ENCODE peak calls at places on chromosomes 6 and 20, in seven cellular contexts. One of them, this sample, is unnamed.
A peak's percentile ranks its signal among the peaks of the same experiment; 100 is the strongest.

GRCh38 chr6:54856137-54856536 is 9.6 kb downstream of the FAM83B start:
- DNase-seq in psoas muscle: no peak
- DNase-seq in AG10803: no peak
- DNase-seq in endothelial cell: no peak
- DNase-seq in kidney epithelial cell: no peak
- DNase-seq in choroid plexus epithelial cell: no peak
- DNase-seq in thyroid gland: peak; percentile 62
- DNase-seq in this sample: no peak

GRCh38 chr6:128242765-128243403 is 277.5 kb downstream of the PTPRK start:
- DNase-seq in choroid plexus epithelial cell: peak; percentile 47
- DNase-seq in psoas muscle: no peak
- DNase-seq in kidney epithelial cell: no peak
- DNase-seq in AG10803: peak; percentile 75
- DNase-seq in thyroid gland: no peak
- DNase-seq in endothelial cell: no peak
- DNase-seq in this sample: no peak

GRCh38 chr20:44461142-44461802 is 14.4 kb upstream of the TTPAL start:
- DNase-seq in endothelial cell: no peak
- DNase-seq in AG10803: no peak
- DNase-seq in choroid plexus epithelial cell: no peak
- DNase-seq in thyroid gland: no peak
- DNase-seq in psoas muscle: no peak
- DNase-seq in kidney epithelial cell: no peak
- DNase-seq in this sample: no peak

GRCh38 chr6:12811519-12811918 is 95.0 kb downstream of the PHACTR1 start:
- DNase-seq in AG10803: no peak
- DNase-seq in thyroid gland: no peak
- DNase-seq in choroid plexus epithelial cell: no peak
- DNase-seq in kidney epithelial cell: no peak
- DNase-seq in endothelial cell: no peak
- DNase-seq in psoas muscle: no peak
- DNase-seq in this sample: no peak

GRCh38 chr6:8633762-8634161 is 198.4 kb upstream of the SLC35B3 start:
- DNase-seq in kidney epithelial cell: no peak
- DNase-seq in psoas muscle: no peak
- DNase-seq in thyroid gland: no peak
- DNase-seq in endothelial cell: no peak
- DNase-seq in AG10803: no peak
- DNase-seq in choroid plexus epithelial cell: no peak
- DNase-seq in this sample: no peak

GRCh38 chr20:48949304-48950170 is 28.0 kb downstream of the ARFGEF2 start:
- DNase-seq in endothelial cell: peak; percentile 33
- DNase-seq in choroid plexus epithelial cell: no peak
- DNase-seq in thyroid gland: peak; percentile 89
- DNase-seq in kidney epithelial cell: no peak
- DNase-seq in psoas muscle: no peak
- DNase-seq in AG10803: no peak
- DNase-seq in this sample: no peak

GRCh38 chr6:101231606-101232235 is 161.8 kb upstream of the GRIK2 start:
- DNase-seq in kidney epithelial cell: no peak
- DNase-seq in endothelial cell: no peak
- DNase-seq in AG10803: no peak
- DNase-seq in thyroid gland: no peak
- DNase-seq in psoas muscle: no peak
- DNase-seq in choroid plexus epithelial cell: no peak
- DNase-seq in this sample: no peak

GRCh38 chr20:46512943-46513844 is at the start of gene ZNF334:
- DNase-seq in psoas muscle: peak; percentile 64
- DNase-seq in thyroid gland: peak; percentile 76
- DNase-seq in endothelial cell: peak; percentile 63
- DNase-seq in choroid plexus epithelial cell: peak; percentile 61
- DNase-seq in AG10803: peak; percentile 38
- DNase-seq in kidney epithelial cell: no peak
- DNase-seq in this sample: peak; percentile 63

GRCh38 chr6:111689419-111689818 is 83.7 kb upstream of the TRAF3IP2 start:
- DNase-seq in AG10803: no peak
- DNase-seq in psoas muscle: no peak
- DNase-seq in endothelial cell: no peak
- DNase-seq in kidney epithelial cell: no peak
- DNase-seq in thyroid gland: no peak
- DNase-seq in choroid plexus epithelial cell: no peak
- DNase-seq in this sample: no peak

GRCh38 chr20:19974621-19975435 is 42.3 kb upstream of the NAA20 start:
- DNase-seq in kidney epithelial cell: peak; percentile 77
- DNase-seq in psoas muscle: peak; percentile 95
- DNase-seq in endothelial cell: no peak
- DNase-seq in AG10803: peak; percentile 99
- DNase-seq in thyroid gland: peak; percentile 95
- DNase-seq in choroid plexus epithelial cell: peak; percentile 96
- DNase-seq in this sample: peak; percentile 61

GRCh38 chr6:149925253-149925973 is 2.5 kb upstream of the RAET1G start:
- DNase-seq in AG10803: peak; percentile 31
- DNase-seq in kidney epithelial cell: no peak
- DNase-seq in psoas muscle: peak; percentile 70
- DNase-seq in choroid plexus epithelial cell: peak; percentile 54
- DNase-seq in endothelial cell: peak; percentile 39
- DNase-seq in thyroid gland: peak; percentile 20
- DNase-seq in this sample: no peak

GRCh38 chr20:14861028-14861699 is 523.8 kb upstream of the FLRT3 start:
- DNase-seq in AG10803: no peak
- DNase-seq in choroid plexus epithelial cell: no peak
- DNase-seq in thyroid gland: no peak
- DNase-seq in endothelial cell: no peak
- DNase-seq in kidney epithelial cell: no peak
- DNase-seq in psoas muscle: no peak
- DNase-seq in this sample: no peak

GRCh38 chr20:50248104-50248631 is 57.5 kb downstream of the CEBPB start:
- DNase-seq in AG10803: peak; percentile 43
- DNase-seq in endothelial cell: no peak
- DNase-seq in kidney epithelial cell: no peak
- DNase-seq in psoas muscle: peak; percentile 48
- DNase-seq in thyroid gland: no peak
- DNase-seq in choroid plexus epithelial cell: peak; percentile 35
- DNase-seq in this sample: no peak

GRCh38 chr20:41204304-41205265 is 67.2 kb downstream of the PLCG1 start:
- DNase-seq in AG10803: no peak
- DNase-seq in kidney epithelial cell: no peak
- DNase-seq in endothelial cell: no peak
- DNase-seq in thyroid gland: no peak
- DNase-seq in psoas muscle: no peak
- DNase-seq in choroid plexus epithelial cell: no peak
- DNase-seq in this sample: no peak

GRCh38 chr6:166413491-166413951 is 30.8 kb upstream of the MPC1 start:
- DNase-seq in kidney epithelial cell: no peak
- DNase-seq in endothelial cell: no peak
- DNase-seq in thyroid gland: no peak
- DNase-seq in choroid plexus epithelial cell: no peak
- DNase-seq in psoas muscle: no peak
- DNase-seq in AG10803: no peak
- DNase-seq in this sample: no peak

GRCh38 chr6:71392286-71392685 is 103.7 kb downstream of the OGFRL1 start:
- DNase-seq in kidney epithelial cell: no peak
- DNase-seq in endothelial cell: no peak
- DNase-seq in thyroid gland: no peak
- DNase-seq in choroid plexus epithelial cell: no peak
- DNase-seq in psoas muscle: no peak
- DNase-seq in AG10803: no peak
- DNase-seq in this sample: no peak

GRCh38 chr6:56807335-56807991 is 147.4 kb upstream of the BEND6 start:
- DNase-seq in thyroid gland: no peak
- DNase-seq in kidney epithelial cell: no peak
- DNase-seq in AG10803: peak; percentile 25
- DNase-seq in psoas muscle: no peak
- DNase-seq in choroid plexus epithelial cell: peak; percentile 26
- DNase-seq in endothelial cell: no peak
- DNase-seq in this sample: no peak

GRCh38 chr6:43089874-43090556 is 13.9 kb downstream of the PTK7 start:
- DNase-seq in kidney epithelial cell: no peak
- DNase-seq in thyroid gland: peak; percentile 38
- DNase-seq in endothelial cell: no peak
- DNase-seq in choroid plexus epithelial cell: peak; percentile 70
- DNase-seq in AG10803: peak; percentile 73
- DNase-seq in psoas muscle: no peak
- DNase-seq in this sample: no peak

GRCh38 chr6:134740473-134741192 is 209.3 kb downstream of the ALDH8A1 start:
- DNase-seq in thyroid gland: no peak
- DNase-seq in choroid plexus epithelial cell: peak; percentile 80
- DNase-seq in AG10803: peak; percentile 4
- DNase-seq in endothelial cell: no peak
- DNase-seq in kidney epithelial cell: no peak
- DNase-seq in psoas muscle: no peak
- DNase-seq in this sample: no peak

DNA sequence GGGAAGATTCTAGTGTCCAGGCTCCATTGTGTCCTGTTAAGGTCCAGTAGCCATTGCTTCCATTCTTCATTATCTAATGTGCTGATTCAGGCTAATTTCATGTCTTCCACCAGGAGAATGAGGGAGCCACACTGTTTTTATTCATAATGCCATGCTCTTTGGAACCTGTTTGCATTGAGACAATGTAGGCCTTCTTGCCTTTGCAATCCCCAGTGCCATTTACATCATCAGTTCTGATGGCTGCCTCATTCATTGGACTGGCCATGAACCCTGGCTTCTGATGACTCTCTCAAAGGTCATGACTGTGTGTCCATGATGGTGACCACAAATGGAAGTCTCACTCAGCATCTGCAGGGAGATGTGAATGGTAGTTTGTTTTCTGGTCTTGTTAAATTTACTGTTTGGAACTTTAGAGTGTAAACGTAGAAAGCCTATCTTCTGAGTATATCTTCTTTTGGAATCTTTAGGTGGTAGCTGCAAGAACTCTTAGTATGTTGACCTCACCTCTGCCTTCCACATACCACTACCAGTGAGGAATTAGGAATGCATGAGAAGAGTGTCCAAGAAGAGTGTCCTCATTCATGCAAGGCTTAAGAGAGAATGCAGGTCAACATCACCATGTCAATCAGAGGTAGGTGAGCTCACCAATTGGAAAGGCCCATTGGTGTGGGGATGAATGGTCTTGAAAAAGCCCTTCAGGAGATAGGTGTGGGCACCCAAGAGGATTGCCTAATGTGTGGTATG is 42.9 kb upstream of the ZFP64 start:
- DNase-seq in AG10803: no peak
- DNase-seq in kidney epithelial cell: no peak
- DNase-seq in choroid plexus epithelial cell: no peak
- DNase-seq in thyroid gland: no peak
- DNase-seq in endothelial cell: no peak
- DNase-seq in psoas muscle: no peak
- DNase-seq in this sample: no peak
- TF ChIP-seq CTCF in AG10803: no peak
- TF ChIP-seq CTCF in kidney epithelial cell: no peak
- TF ChIP-seq CTCF in choroid plexus epithelial cell: no peak
- TF ChIP-seq CTCF in thyroid gland: no peak
- TF ChIP-seq CTCF in endothelial cell: no peak
- TF ChIP-seq CTCF in psoas muscle: no peak
- TF ChIP-seq CTCF in this sample: no peak

GRCh38 chr6:109306733-109307132 is 75.5 kb downstream of the CD164 start:
- DNase-seq in kidney epithelial cell: no peak
- DNase-seq in endothelial cell: no peak
- DNase-seq in psoas muscle: no peak
- DNase-seq in thyroid gland: no peak
- DNase-seq in AG10803: no peak
- DNase-seq in choroid plexus epithelial cell: no peak
- DNase-seq in this sample: no peak

GRCh38 chr6:109313139-109313538 is 69.1 kb downstream of the CD164 start:
- DNase-seq in AG10803: no peak
- DNase-seq in endothelial cell: no peak
- DNase-seq in thyroid gland: no peak
- DNase-seq in choroid plexus epithelial cell: no peak
- DNase-seq in kidney epithelial cell: no peak
- DNase-seq in psoas muscle: peak; percentile 76
- DNase-seq in this sample: peak; percentile 51

GRCh38 chr6:109311481-109311880 is 70.8 kb downstream of the CD164 start:
- DNase-seq in psoas muscle: no peak
- DNase-seq in endothelial cell: no peak
- DNase-seq in AG10803: peak; percentile 30
- DNase-seq in thyroid gland: no peak
- DNase-seq in choroid plexus epithelial cell: no peak
- DNase-seq in kidney epithelial cell: no peak
- DNase-seq in this sample: no peak

GRCh38 chr6:109308018-109308492 is 74.2 kb downstream of the CD164 start:
- DNase-seq in psoas muscle: peak; percentile 77
- DNase-seq in kidney epithelial cell: peak; percentile 23
- DNase-seq in endothelial cell: no peak
- DNase-seq in AG10803: peak; percentile 80
- DNase-seq in choroid plexus epithelial cell: peak; percentile 48
- DNase-seq in thyroid gland: peak; percentile 40
- DNase-seq in this sample: peak; percentile 66

GRCh38 chr6:109309917-109310316 is 72.3 kb downstream of the CD164 start:
- DNase-seq in kidney epithelial cell: no peak
- DNase-seq in psoas muscle: no peak
- DNase-seq in thyroid gland: no peak
- DNase-seq in AG10803: no peak
- DNase-seq in choroid plexus epithelial cell: no peak
- DNase-seq in endothelial cell: no peak
- DNase-seq in this sample: no peak
- TF ChIP-seq CTCF in kidney epithelial cell: no peak
- TF ChIP-seq CTCF in psoas muscle: no peak
- TF ChIP-seq CTCF in thyroid gland: no peak
- TF ChIP-seq CTCF in AG10803: no peak
- TF ChIP-seq CTCF in choroid plexus epithelial cell: no peak
- TF ChIP-seq CTCF in endothelial cell: no peak
- TF ChIP-seq CTCF in this sample: no peak

DNA sequence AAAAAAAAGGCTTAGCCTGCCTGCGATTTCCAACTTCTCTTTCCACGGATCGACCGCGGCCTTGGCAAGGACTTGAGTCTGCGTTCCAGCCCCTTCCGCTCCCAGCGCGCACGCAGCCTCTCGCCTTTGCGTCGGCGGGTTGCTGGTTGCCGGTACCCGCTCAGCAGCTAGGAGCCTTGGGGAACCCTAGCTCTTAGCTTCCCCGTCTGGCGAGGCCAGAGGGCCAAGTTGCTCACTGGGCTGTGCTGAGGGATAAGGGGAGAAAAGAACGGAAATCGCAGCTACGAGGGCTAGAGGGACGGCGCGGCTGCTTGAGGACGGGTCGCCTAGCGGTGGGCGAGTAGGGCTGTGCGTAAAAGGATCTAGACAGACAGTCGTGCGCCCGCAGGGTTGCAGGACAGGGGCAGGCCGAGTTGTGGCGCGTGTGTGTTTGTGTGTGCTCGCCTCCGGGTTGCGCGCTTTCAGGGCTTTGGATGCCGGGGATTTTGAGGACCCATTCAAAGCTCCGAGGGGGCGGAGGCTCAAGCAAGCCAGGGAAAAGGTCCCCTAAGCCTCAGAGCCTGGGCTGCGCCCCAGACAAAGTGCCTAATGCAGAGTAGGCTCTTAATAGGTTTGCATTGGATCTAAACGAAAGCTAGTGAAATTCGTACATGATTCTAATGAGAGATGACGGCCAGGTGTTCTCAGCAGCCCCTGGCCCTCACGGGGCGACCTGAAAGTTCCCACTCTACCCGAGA is 40.5 kb upstream of the OSTM1 start:
- DNase-seq in kidney epithelial cell: no peak
- DNase-seq in endothelial cell: peak; percentile 62
- DNase-seq in choroid plexus epithelial cell: peak; percentile 74
- DNase-seq in thyroid gland: peak; percentile 25
- DNase-seq in psoas muscle: peak; percentile 70
- DNase-seq in AG10803: peak; percentile 68
- DNase-seq in this sample: peak; percentile 70
- TF ChIP-seq CTCF in kidney epithelial cell: no peak
- TF ChIP-seq CTCF in endothelial cell: peak; percentile 37
- TF ChIP-seq CTCF in choroid plexus epithelial cell: peak; percentile 6
- TF ChIP-seq CTCF in thyroid gland: no peak
- TF ChIP-seq CTCF in psoas muscle: peak; percentile 11
- TF ChIP-seq CTCF in AG10803: peak; percentile 12
- TF ChIP-seq CTCF in this sample: no peak

GRCh38 chr20:33233129-33233774 is 2.5 kb upstream of the BPIFA1 start:
- DNase-seq in psoas muscle: no peak
- DNase-seq in choroid plexus epithelial cell: no peak
- DNase-seq in thyroid gland: no peak
- DNase-seq in AG10803: no peak
- DNase-seq in kidney epithelial cell: no peak
- DNase-seq in endothelial cell: peak; percentile 17
- DNase-seq in this sample: no peak
- TF ChIP-seq CTCF in psoas muscle: no peak
- TF ChIP-seq CTCF in choroid plexus epithelial cell: no peak
- TF ChIP-seq CTCF in thyroid gland: no peak
- TF ChIP-seq CTCF in AG10803: no peak
- TF ChIP-seq CTCF in kidney epithelial cell: no peak
- TF ChIP-seq CTCF in endothelial cell: no peak
- TF ChIP-seq CTCF in this sample: no peak

This sample was measured in right lobe of liver.